ENCODE peak calls at places on chromosomes 3 and 15, in ten cellular contexts. One of them, this sample, is unnamed.

GRCh38 chr3:139772539-139773500 is 95.0 kb upstream of the NMNAT3 start:
- DNase-seq in stimulated activated CD8-positive, alpha-beta memory T cell treated with anti-CD3 and anti-CD28 coated beads, Interleukin-7, amount 100 ng/mL, for 1 hour: no peak
- DNase-seq in stimulated activated CD4-positive, alpha-beta T cell treated with anti-CD3 and anti-CD28 coated beads, Interleukin-4, amount 100 ng/mL, for 48 hours: no peak
- DNase-seq in fibroblast of the conjunctiva: peak
- DNase-seq in HCT116: no peak
- DNase-seq in body of pancreas: peak
- DNase-seq in RCC 7860: peak
- DNase-seq in heart right ventricle: no peak
- DNase-seq in choroid plexus epithelial cell: peak
- DNase-seq in HTR-8/SVneo: peak
- DNase-seq in this sample: no peak

GRCh38 chr3:52428151-52429005 is 16.5 kb downstream of the SEMA3G start:
- DNase-seq in stimulated activated CD8-positive, alpha-beta memory T cell treated with anti-CD3 and anti-CD28 coated beads, Interleukin-7, amount 100 ng/mL, for 1 hour: no peak
- DNase-seq in stimulated activated CD4-positive, alpha-beta T cell treated with anti-CD3 and anti-CD28 coated beads, Interleukin-4, amount 100 ng/mL, for 48 hours: no peak
- DNase-seq in fibroblast of the conjunctiva: peak
- DNase-seq in HCT116: peak
- DNase-seq in body of pancreas: peak
- DNase-seq in RCC 7860: peak
- DNase-seq in heart right ventricle: no peak
- DNase-seq in choroid plexus epithelial cell: peak
- DNase-seq in HTR-8/SVneo: peak
- DNase-seq in this sample: peak

GRCh38 chr3:29153811-29154210 is 127.1 kb upstream of the RBMS3 start:
- DNase-seq in stimulated activated CD8-positive, alpha-beta memory T cell treated with anti-CD3 and anti-CD28 coated beads, Interleukin-7, amount 100 ng/mL, for 1 hour: no peak
- DNase-seq in stimulated activated CD4-positive, alpha-beta T cell treated with anti-CD3 and anti-CD28 coated beads, Interleukin-4, amount 100 ng/mL, for 48 hours: no peak
- DNase-seq in fibroblast of the conjunctiva: no peak
- DNase-seq in HCT116: no peak
- DNase-seq in body of pancreas: no peak
- DNase-seq in RCC 7860: no peak
- DNase-seq in heart right ventricle: no peak
- DNase-seq in choroid plexus epithelial cell: no peak
- DNase-seq in HTR-8/SVneo: no peak
- DNase-seq in this sample: no peak

GRCh38 chr3:194386066-194386465 is 13.0 kb downstream of the GP5 start:
- DNase-seq in stimulated activated CD8-positive, alpha-beta memory T cell treated with anti-CD3 and anti-CD28 coated beads, Interleukin-7, amount 100 ng/mL, for 1 hour: no peak
- DNase-seq in stimulated activated CD4-positive, alpha-beta T cell treated with anti-CD3 and anti-CD28 coated beads, Interleukin-4, amount 100 ng/mL, for 48 hours: no peak
- DNase-seq in fibroblast of the conjunctiva: no peak
- DNase-seq in HCT116: no peak
- DNase-seq in body of pancreas: no peak
- DNase-seq in RCC 7860: no peak
- DNase-seq in heart right ventricle: no peak
- DNase-seq in choroid plexus epithelial cell: no peak
- DNase-seq in HTR-8/SVneo: no peak
- DNase-seq in this sample: no peak

GRCh38 chr3:180048840-180049239 is 12.1 kb upstream of the PEX5L start:
- DNase-seq in stimulated activated CD8-positive, alpha-beta memory T cell treated with anti-CD3 and anti-CD28 coated beads, Interleukin-7, amount 100 ng/mL, for 1 hour: no peak
- DNase-seq in stimulated activated CD4-positive, alpha-beta T cell treated with anti-CD3 and anti-CD28 coated beads, Interleukin-4, amount 100 ng/mL, for 48 hours: no peak
- DNase-seq in fibroblast of the conjunctiva: no peak
- DNase-seq in HCT116: no peak
- DNase-seq in body of pancreas: peak
- DNase-seq in RCC 7860: no peak
- DNase-seq in heart right ventricle: no peak
- DNase-seq in choroid plexus epithelial cell: peak
- DNase-seq in HTR-8/SVneo: no peak
- DNase-seq in this sample: no peak

GRCh38 chr15:98154863-98155262 is 194.4 kb downstream of the ARRDC4 start:
- DNase-seq in stimulated activated CD8-positive, alpha-beta memory T cell treated with anti-CD3 and anti-CD28 coated beads, Interleukin-7, amount 100 ng/mL, for 1 hour: no peak
- DNase-seq in stimulated activated CD4-positive, alpha-beta T cell treated with anti-CD3 and anti-CD28 coated beads, Interleukin-4, amount 100 ng/mL, for 48 hours: no peak
- DNase-seq in fibroblast of the conjunctiva: peak
- DNase-seq in HCT116: no peak
- DNase-seq in body of pancreas: no peak
- DNase-seq in RCC 7860: peak
- DNase-seq in heart right ventricle: no peak
- DNase-seq in choroid plexus epithelial cell: peak
- DNase-seq in HTR-8/SVneo: peak
- DNase-seq in this sample: no peak

GRCh38 chr3:102193255-102193654 is 241.6 kb upstream of the ZPLD1 start:
- DNase-seq in stimulated activated CD8-positive, alpha-beta memory T cell treated with anti-CD3 and anti-CD28 coated beads, Interleukin-7, amount 100 ng/mL, for 1 hour: no peak
- DNase-seq in stimulated activated CD4-positive, alpha-beta T cell treated with anti-CD3 and anti-CD28 coated beads, Interleukin-4, amount 100 ng/mL, for 48 hours: no peak
- DNase-seq in fibroblast of the conjunctiva: no peak
- DNase-seq in HCT116: no peak
- DNase-seq in body of pancreas: no peak
- DNase-seq in RCC 7860: no peak
- DNase-seq in heart right ventricle: no peak
- DNase-seq in choroid plexus epithelial cell: no peak
- DNase-seq in HTR-8/SVneo: no peak
- DNase-seq in this sample: no peak

GRCh38 chr3:135161425-135161824 is 366.4 kb downstream of the EPHB1 start:
- DNase-seq in stimulated activated CD8-positive, alpha-beta memory T cell treated with anti-CD3 and anti-CD28 coated beads, Interleukin-7, amount 100 ng/mL, for 1 hour: no peak
- DNase-seq in stimulated activated CD4-positive, alpha-beta T cell treated with anti-CD3 and anti-CD28 coated beads, Interleukin-4, amount 100 ng/mL, for 48 hours: no peak
- DNase-seq in fibroblast of the conjunctiva: no peak
- DNase-seq in HCT116: no peak
- DNase-seq in body of pancreas: no peak
- DNase-seq in RCC 7860: no peak
- DNase-seq in heart right ventricle: no peak
- DNase-seq in choroid plexus epithelial cell: no peak
- DNase-seq in HTR-8/SVneo: no peak
- DNase-seq in this sample: no peak

GRCh38 chr15:98077186-98077585 is 116.7 kb downstream of the ARRDC4 start:
- DNase-seq in stimulated activated CD8-positive, alpha-beta memory T cell treated with anti-CD3 and anti-CD28 coated beads, Interleukin-7, amount 100 ng/mL, for 1 hour: no peak
- DNase-seq in stimulated activated CD4-positive, alpha-beta T cell treated with anti-CD3 and anti-CD28 coated beads, Interleukin-4, amount 100 ng/mL, for 48 hours: no peak
- DNase-seq in fibroblast of the conjunctiva: no peak
- DNase-seq in HCT116: no peak
- DNase-seq in body of pancreas: no peak
- DNase-seq in RCC 7860: no peak
- DNase-seq in heart right ventricle: no peak
- DNase-seq in choroid plexus epithelial cell: no peak
- DNase-seq in HTR-8/SVneo: no peak
- DNase-seq in this sample: no peak

GRCh38 chr3:177340243-177340830 is 143.1 kb upstream of the TBL1XR1 start:
- DNase-seq in stimulated activated CD8-positive, alpha-beta memory T cell treated with anti-CD3 and anti-CD28 coated beads, Interleukin-7, amount 100 ng/mL, for 1 hour: no peak
- DNase-seq in stimulated activated CD4-positive, alpha-beta T cell treated with anti-CD3 and anti-CD28 coated beads, Interleukin-4, amount 100 ng/mL, for 48 hours: no peak
- DNase-seq in fibroblast of the conjunctiva: no peak
- DNase-seq in HCT116: no peak
- DNase-seq in body of pancreas: no peak
- DNase-seq in RCC 7860: no peak
- DNase-seq in heart right ventricle: no peak
- DNase-seq in choroid plexus epithelial cell: no peak
- DNase-seq in HTR-8/SVneo: no peak
- DNase-seq in this sample: no peak

GRCh38 chr3:59605318-59605717 is 555.5 kb upstream of the CFAP20DC start:
- DNase-seq in stimulated activated CD8-positive, alpha-beta memory T cell treated with anti-CD3 and anti-CD28 coated beads, Interleukin-7, amount 100 ng/mL, for 1 hour: no peak
- DNase-seq in stimulated activated CD4-positive, alpha-beta T cell treated with anti-CD3 and anti-CD28 coated beads, Interleukin-4, amount 100 ng/mL, for 48 hours: no peak
- DNase-seq in fibroblast of the conjunctiva: no peak
- DNase-seq in HCT116: no peak
- DNase-seq in body of pancreas: peak
- DNase-seq in RCC 7860: no peak
- DNase-seq in heart right ventricle: no peak
- DNase-seq in choroid plexus epithelial cell: no peak
- DNase-seq in HTR-8/SVneo: no peak
- DNase-seq in this sample: no peak

GRCh38 chr15:28881170-28881569 is 4.6 kb upstream of the APBA2 start:
- DNase-seq in stimulated activated CD8-positive, alpha-beta memory T cell treated with anti-CD3 and anti-CD28 coated beads, Interleukin-7, amount 100 ng/mL, for 1 hour: no peak
- DNase-seq in stimulated activated CD4-positive, alpha-beta T cell treated with anti-CD3 and anti-CD28 coated beads, Interleukin-4, amount 100 ng/mL, for 48 hours: no peak
- DNase-seq in fibroblast of the conjunctiva: no peak
- DNase-seq in HCT116: no peak
- DNase-seq in body of pancreas: no peak
- DNase-seq in RCC 7860: no peak
- DNase-seq in heart right ventricle: no peak
- DNase-seq in choroid plexus epithelial cell: peak
- DNase-seq in HTR-8/SVneo: no peak
- DNase-seq in this sample: no peak

GRCh38 chr3:28915711-28916481 is 365.0 kb upstream of the RBMS3 start:
- DNase-seq in stimulated activated CD8-positive, alpha-beta memory T cell treated with anti-CD3 and anti-CD28 coated beads, Interleukin-7, amount 100 ng/mL, for 1 hour: no peak
- DNase-seq in stimulated activated CD4-positive, alpha-beta T cell treated with anti-CD3 and anti-CD28 coated beads, Interleukin-4, amount 100 ng/mL, for 48 hours: no peak
- DNase-seq in fibroblast of the conjunctiva: peak
- DNase-seq in HCT116: peak
- DNase-seq in body of pancreas: peak
- DNase-seq in RCC 7860: peak
- DNase-seq in heart right ventricle: no peak
- DNase-seq in choroid plexus epithelial cell: peak
- DNase-seq in HTR-8/SVneo: peak
- DNase-seq in this sample: no peak

GRCh38 chr3:57855943-57856342 is 99.8 kb downstream of the SLMAP start:
- DNase-seq in stimulated activated CD8-positive, alpha-beta memory T cell treated with anti-CD3 and anti-CD28 coated beads, Interleukin-7, amount 100 ng/mL, for 1 hour: no peak
- DNase-seq in stimulated activated CD4-positive, alpha-beta T cell treated with anti-CD3 and anti-CD28 coated beads, Interleukin-4, amount 100 ng/mL, for 48 hours: no peak
- DNase-seq in fibroblast of the conjunctiva: no peak
- DNase-seq in HCT116: no peak
- DNase-seq in body of pancreas: no peak
- DNase-seq in RCC 7860: no peak
- DNase-seq in heart right ventricle: no peak
- DNase-seq in choroid plexus epithelial cell: no peak
- DNase-seq in HTR-8/SVneo: no peak
- DNase-seq in this sample: no peak

GRCh38 chr3:138949002-138949418 is 2.0 kb downstream of the FOXL2NB start:
- DNase-seq in stimulated activated CD8-positive, alpha-beta memory T cell treated with anti-CD3 and anti-CD28 coated beads, Interleukin-7, amount 100 ng/mL, for 1 hour: no peak
- DNase-seq in stimulated activated CD4-positive, alpha-beta T cell treated with anti-CD3 and anti-CD28 coated beads, Interleukin-4, amount 100 ng/mL, for 48 hours: no peak
- DNase-seq in fibroblast of the conjunctiva: no peak
- DNase-seq in HCT116: no peak
- DNase-seq in body of pancreas: no peak
- DNase-seq in RCC 7860: no peak
- DNase-seq in heart right ventricle: no peak
- DNase-seq in choroid plexus epithelial cell: no peak
- DNase-seq in HTR-8/SVneo: no peak
- DNase-seq in this sample: no peak

GRCh38 chr3:177538064-177538742 is 340.9 kb upstream of the TBL1XR1 start:
- DNase-seq in stimulated activated CD8-positive, alpha-beta memory T cell treated with anti-CD3 and anti-CD28 coated beads, Interleukin-7, amount 100 ng/mL, for 1 hour: no peak
- DNase-seq in stimulated activated CD4-positive, alpha-beta T cell treated with anti-CD3 and anti-CD28 coated beads, Interleukin-4, amount 100 ng/mL, for 48 hours: no peak
- DNase-seq in fibroblast of the conjunctiva: peak
- DNase-seq in HCT116: no peak
- DNase-seq in body of pancreas: peak
- DNase-seq in RCC 7860: no peak
- DNase-seq in heart right ventricle: peak
- DNase-seq in choroid plexus epithelial cell: peak
- DNase-seq in HTR-8/SVneo: no peak
- DNase-seq in this sample: peak

GRCh38 chr15:76201536-76202255 is 109.6 kb downstream of the ETFA start:
- DNase-seq in stimulated activated CD8-positive, alpha-beta memory T cell treated with anti-CD3 and anti-CD28 coated beads, Interleukin-7, amount 100 ng/mL, for 1 hour: no peak
- DNase-seq in stimulated activated CD4-positive, alpha-beta T cell treated with anti-CD3 and anti-CD28 coated beads, Interleukin-4, amount 100 ng/mL, for 48 hours: no peak
- DNase-seq in fibroblast of the conjunctiva: no peak
- DNase-seq in HCT116: no peak
- DNase-seq in body of pancreas: no peak
- DNase-seq in RCC 7860: no peak
- DNase-seq in heart right ventricle: no peak
- DNase-seq in choroid plexus epithelial cell: no peak
- DNase-seq in HTR-8/SVneo: no peak
- DNase-seq in this sample: no peak

GRCh38 chr3:142817897-142818296 is 71.0 kb downstream of the PCOLCE2 start:
- DNase-seq in stimulated activated CD8-positive, alpha-beta memory T cell treated with anti-CD3 and anti-CD28 coated beads, Interleukin-7, amount 100 ng/mL, for 1 hour: no peak
- DNase-seq in stimulated activated CD4-positive, alpha-beta T cell treated with anti-CD3 and anti-CD28 coated beads, Interleukin-4, amount 100 ng/mL, for 48 hours: no peak
- DNase-seq in fibroblast of the conjunctiva: no peak
- DNase-seq in HCT116: no peak
- DNase-seq in body of pancreas: no peak
- DNase-seq in RCC 7860: no peak
- DNase-seq in heart right ventricle: no peak
- DNase-seq in choroid plexus epithelial cell: peak
- DNase-seq in HTR-8/SVneo: no peak
- DNase-seq in this sample: no peak

GRCh38 chr3:71652786-71653419 is 69.4 kb upstream of the FOXP1 start:
- DNase-seq in stimulated activated CD8-positive, alpha-beta memory T cell treated with anti-CD3 and anti-CD28 coated beads, Interleukin-7, amount 100 ng/mL, for 1 hour: no peak
- DNase-seq in stimulated activated CD4-positive, alpha-beta T cell treated with anti-CD3 and anti-CD28 coated beads, Interleukin-4, amount 100 ng/mL, for 48 hours: peak
- DNase-seq in fibroblast of the conjunctiva: peak
- DNase-seq in HCT116: peak
- DNase-seq in body of pancreas: peak
- DNase-seq in RCC 7860: peak
- DNase-seq in heart right ventricle: no peak
- DNase-seq in choroid plexus epithelial cell: peak
- DNase-seq in HTR-8/SVneo: peak
- DNase-seq in this sample: peak

GRCh38 chr3:47034868-47035489 is 55.5 kb downstream of the NBEAL2 start:
- DNase-seq in stimulated activated CD8-positive, alpha-beta memory T cell treated with anti-CD3 and anti-CD28 coated beads, Interleukin-7, amount 100 ng/mL, for 1 hour: no peak
- DNase-seq in stimulated activated CD4-positive, alpha-beta T cell treated with anti-CD3 and anti-CD28 coated beads, Interleukin-4, amount 100 ng/mL, for 48 hours: no peak
- DNase-seq in fibroblast of the conjunctiva: no peak
- DNase-seq in HCT116: no peak
- DNase-seq in body of pancreas: no peak
- DNase-seq in RCC 7860: no peak
- DNase-seq in heart right ventricle: no peak
- DNase-seq in choroid plexus epithelial cell: no peak
- DNase-seq in HTR-8/SVneo: no peak
- DNase-seq in this sample: no peak

GRCh38 chr3:60531759-60532158 is 719.5 kb downstream of the FHIT start:
- DNase-seq in stimulated activated CD8-positive, alpha-beta memory T cell treated with anti-CD3 and anti-CD28 coated beads, Interleukin-7, amount 100 ng/mL, for 1 hour: no peak
- DNase-seq in stimulated activated CD4-positive, alpha-beta T cell treated with anti-CD3 and anti-CD28 coated beads, Interleukin-4, amount 100 ng/mL, for 48 hours: no peak
- DNase-seq in fibroblast of the conjunctiva: no peak
- DNase-seq in HCT116: no peak
- DNase-seq in body of pancreas: no peak
- DNase-seq in RCC 7860: no peak
- DNase-seq in heart right ventricle: no peak
- DNase-seq in choroid plexus epithelial cell: no peak
- DNase-seq in HTR-8/SVneo: no peak
- DNase-seq in this sample: no peak

GRCh38 chr3:43957553-43957952 is 266.8 kb downstream of the ABHD5 start:
- DNase-seq in stimulated activated CD8-positive, alpha-beta memory T cell treated with anti-CD3 and anti-CD28 coated beads, Interleukin-7, amount 100 ng/mL, for 1 hour: no peak
- DNase-seq in stimulated activated CD4-positive, alpha-beta T cell treated with anti-CD3 and anti-CD28 coated beads, Interleukin-4, amount 100 ng/mL, for 48 hours: no peak
- DNase-seq in fibroblast of the conjunctiva: no peak
- DNase-seq in HCT116: no peak
- DNase-seq in body of pancreas: no peak
- DNase-seq in RCC 7860: no peak
- DNase-seq in heart right ventricle: no peak
- DNase-seq in choroid plexus epithelial cell: no peak
- DNase-seq in HTR-8/SVneo: no peak
- DNase-seq in this sample: no peak

GRCh38 chr3:174767406-174767805 is 91.7 kb upstream of the NAALADL2 start:
- DNase-seq in stimulated activated CD8-positive, alpha-beta memory T cell treated with anti-CD3 and anti-CD28 coated beads, Interleukin-7, amount 100 ng/mL, for 1 hour: no peak
- DNase-seq in stimulated activated CD4-positive, alpha-beta T cell treated with anti-CD3 and anti-CD28 coated beads, Interleukin-4, amount 100 ng/mL, for 48 hours: no peak
- DNase-seq in fibroblast of the conjunctiva: no peak
- DNase-seq in HCT116: no peak
- DNase-seq in body of pancreas: no peak
- DNase-seq in RCC 7860: no peak
- DNase-seq in heart right ventricle: no peak
- DNase-seq in choroid plexus epithelial cell: peak
- DNase-seq in HTR-8/SVneo: no peak
- DNase-seq in this sample: no peak

GRCh38 chr3:187264051-187264450 is 27.5 kb downstream of the MASP1 start:
- DNase-seq in stimulated activated CD8-positive, alpha-beta memory T cell treated with anti-CD3 and anti-CD28 coated beads, Interleukin-7, amount 100 ng/mL, for 1 hour: no peak
- DNase-seq in stimulated activated CD4-positive, alpha-beta T cell treated with anti-CD3 and anti-CD28 coated beads, Interleukin-4, amount 100 ng/mL, for 48 hours: no peak
- DNase-seq in fibroblast of the conjunctiva: peak
- DNase-seq in HCT116: no peak
- DNase-seq in body of pancreas: peak
- DNase-seq in RCC 7860: peak
- DNase-seq in heart right ventricle: no peak
- DNase-seq in choroid plexus epithelial cell: peak
- DNase-seq in HTR-8/SVneo: peak
- DNase-seq in this sample: no peak

GRCh38 chr15:71934446-71934845 is 124.1 kb downstream of the NR2E3 start:
- DNase-seq in stimulated activated CD8-positive, alpha-beta memory T cell treated with anti-CD3 and anti-CD28 coated beads, Interleukin-7, amount 100 ng/mL, for 1 hour: no peak
- DNase-seq in stimulated activated CD4-positive, alpha-beta T cell treated with anti-CD3 and anti-CD28 coated beads, Interleukin-4, amount 100 ng/mL, for 48 hours: no peak
- DNase-seq in fibroblast of the conjunctiva: no peak
- DNase-seq in HCT116: no peak
- DNase-seq in body of pancreas: no peak
- DNase-seq in RCC 7860: no peak
- DNase-seq in heart right ventricle: no peak
- DNase-seq in choroid plexus epithelial cell: no peak
- DNase-seq in HTR-8/SVneo: no peak
- DNase-seq in this sample: no peak

GRCh38 chr3:32238816-32239637 is 547 bp downstream of the CMTM8 start:
- DNase-seq in stimulated activated CD8-positive, alpha-beta memory T cell treated with anti-CD3 and anti-CD28 coated beads, Interleukin-7, amount 100 ng/mL, for 1 hour: no peak
- DNase-seq in stimulated activated CD4-positive, alpha-beta T cell treated with anti-CD3 and anti-CD28 coated beads, Interleukin-4, amount 100 ng/mL, for 48 hours: peak
- DNase-seq in fibroblast of the conjunctiva: no peak
- DNase-seq in HCT116: no peak
- DNase-seq in body of pancreas: peak
- DNase-seq in RCC 7860: no peak
- DNase-seq in heart right ventricle: peak
- DNase-seq in choroid plexus epithelial cell: peak
- DNase-seq in HTR-8/SVneo: peak
- DNase-seq in this sample: peak

GRCh38 chr3:183502782-183503181 is 52.7 kb downstream of the KLHL6 start:
- DNase-seq in stimulated activated CD8-positive, alpha-beta memory T cell treated with anti-CD3 and anti-CD28 coated beads, Interleukin-7, amount 100 ng/mL, for 1 hour: no peak
- DNase-seq in stimulated activated CD4-positive, alpha-beta T cell treated with anti-CD3 and anti-CD28 coated beads, Interleukin-4, amount 100 ng/mL, for 48 hours: no peak
- DNase-seq in fibroblast of the conjunctiva: no peak
- DNase-seq in HCT116: no peak
- DNase-seq in body of pancreas: no peak
- DNase-seq in RCC 7860: no peak
- DNase-seq in heart right ventricle: no peak
- DNase-seq in choroid plexus epithelial cell: peak
- DNase-seq in HTR-8/SVneo: no peak
- DNase-seq in this sample: no peak

GRCh38 chr3:14223595-14223994 is 45.0 kb downstream of the LSM3 start:
- DNase-seq in stimulated activated CD8-positive, alpha-beta memory T cell treated with anti-CD3 and anti-CD28 coated beads, Interleukin-7, amount 100 ng/mL, for 1 hour: no peak
- DNase-seq in stimulated activated CD4-positive, alpha-beta T cell treated with anti-CD3 and anti-CD28 coated beads, Interleukin-4, amount 100 ng/mL, for 48 hours: no peak
- DNase-seq in fibroblast of the conjunctiva: no peak
- DNase-seq in HCT116: no peak
- DNase-seq in body of pancreas: no peak
- DNase-seq in RCC 7860: no peak
- DNase-seq in heart right ventricle: no peak
- DNase-seq in choroid plexus epithelial cell: no peak
- DNase-seq in HTR-8/SVneo: no peak
- DNase-seq in this sample: no peak

This sample was measured in lung.